ENCODE peak calls at places on chromosomes 7 and 10, in ten cellular contexts. J is WTC11, R is neural crest cell, C is A549, A is tibial artery, L is AG09309, H is lung, K is left ventricle myocardium inferior, V is IMR-90, S is choroid plexus epithelial cell. N is an unnamed sample.

GRCh38 chr7:25255603-25256320 is 27.5 kb upstream of the NPVF start:
- DNase-seq in J (no peak), L (no peak), C (no peak), H (no peak), V (no peak), S (no peak), K (no peak), R (no peak), A (no peak), N (no peak)

GRCh38 chr10:43343126-43343525 is 28.3 kb upstream of the FXYD4 start:
- DNase-seq in V (no peak), H (no peak), A (no peak), L (no peak), J (no peak), R (no peak), S (no peak), K (no peak), C (no peak), N (no peak)

GRCh38 chr10:108375691-108376090 is 1211.2 kb upstream of the SORCS1 start:
- DNase-seq in R (no peak), C (no peak), L (peak), A (no peak), J (no peak), K (no peak), V (no peak), S (no peak), H (no peak), N (no peak)

GRCh38 chr10:69645751-69646687 is 16.0 kb downstream of the FAM241B start:
- DNase-seq in J (no peak), A (peak), S (no peak), C (no peak), L (no peak), R (peak), H (no peak), K (no peak), V (no peak), N (no peak)

GRCh38 chr7:135717686-135718085 is 10.3 kb downstream of the SLC13A4 start:
- DNase-seq in C (no peak), K (no peak), L (no peak), A (no peak), R (no peak), S (no peak), J (no peak), H (no peak), V (no peak), N (no peak)

GRCh38 chr10:113103131-113103830 is 153.2 kb downstream of the TCF7L2 start:
- DNase-seq in V (peak), J (no peak), A (no peak), R (no peak), H (no peak), L (peak), K (no peak), S (peak), C (no peak), N (no peak)

GRCh38 chr10:103871006-103871405 is 15.6 kb upstream of the SH3PXD2A start:
- DNase-seq in H (no peak), C (no peak), L (no peak), R (no peak), J (no peak), S (no peak), K (no peak), A (no peak), V (no peak), N (no peak)

GRCh38 chr10:119207713-119208552 is 562 bp downstream of the GRK5 start:
- DNase-seq in L (no peak), V (peak), A (peak), S (peak), J (peak), K (peak), C (peak), H (peak), R (peak), N (no peak)

GRCh38 chr7:38382627-38383026 is 109.2 kb upstream of the TARP start:
- DNase-seq in R (no peak), L (peak), C (no peak), V (peak), J (no peak), K (no peak), S (peak), H (no peak), A (no peak), N (peak)

GRCh38 chr10:122120008-122120744 is 131.2 kb downstream of the TACC2 start:
- DNase-seq in S (peak), J (no peak), H (no peak), A (no peak), V (no peak), L (no peak), C (no peak), R (no peak), K (no peak), N (no peak)

GRCh38 chr10:29798876-29799690 is 164.3 kb upstream of the SVIL start:
- DNase-seq in C (no peak), R (no peak), A (no peak), K (no peak), L (no peak), H (no peak), J (no peak), V (no peak), S (no peak), N (no peak)

GRCh38 chr10:79336739-79337138 is 10.5 kb upstream of the PPIF start:
- DNase-seq in C (no peak), A (no peak), J (no peak), K (no peak), S (peak), R (no peak), L (no peak), H (no peak), V (no peak), N (no peak)

GRCh38 chr10:100715445-100716385 is 29.7 kb upstream of the PAX2 start:
- DNase-seq in H (no peak), J (peak), S (no peak), A (no peak), V (no peak), C (no peak), R (no peak), K (no peak), L (no peak), N (no peak)

GRCh38 chr7:135678612-135679575 is 16.6 kb downstream of the STMP1 start:
- DNase-seq in V (peak), R (no peak), K (no peak), S (peak), C (no peak), H (peak), A (peak), L (no peak), J (no peak), N (no peak)

GRCh38 chr7:24778543-24779282 is 21.4 kb upstream of the GSDME start:
- DNase-seq in K (peak), J (no peak), H (peak), S (peak), A (peak), L (peak), V (peak), C (no peak), R (no peak), N (peak)

GRCh38 chr7:110027385-110027784 is 1063.5 kb upstream of the LRRN3 start:
- DNase-seq in A (no peak), L (no peak), R (no peak), H (no peak), C (no peak), J (no peak), K (no peak), S (no peak), V (peak), N (no peak)

GRCh38 chr10:23384364-23384763 is 39.8 kb upstream of the C10orf67 start:
- DNase-seq in V (peak), A (no peak), R (no peak), C (no peak), J (no peak), L (peak), H (no peak), K (no peak), S (peak), N (peak)

GRCh38 chr7:16619979-16620408 is 25.6 kb downstream of the ANKMY2 start:
- DNase-seq in S (peak), V (peak), K (no peak), R (no peak), L (no peak), H (no peak), J (no peak), C (no peak), A (no peak), N (no peak)

GRCh38 chr10:5654218-5654755 is 12.1 kb downstream of the ASB13 start:
- DNase-seq in H (no peak), L (no peak), R (no peak), V (no peak), A (no peak), C (no peak), K (no peak), S (no peak), J (no peak), N (no peak)

GRCh38 chr10:49104323-49104722 is 11.0 kb downstream of the VSTM4 start:
- DNase-seq in A (no peak), C (no peak), H (peak), L (no peak), R (no peak), J (no peak), K (no peak), S (no peak), V (no peak), N (no peak)

DNA sequence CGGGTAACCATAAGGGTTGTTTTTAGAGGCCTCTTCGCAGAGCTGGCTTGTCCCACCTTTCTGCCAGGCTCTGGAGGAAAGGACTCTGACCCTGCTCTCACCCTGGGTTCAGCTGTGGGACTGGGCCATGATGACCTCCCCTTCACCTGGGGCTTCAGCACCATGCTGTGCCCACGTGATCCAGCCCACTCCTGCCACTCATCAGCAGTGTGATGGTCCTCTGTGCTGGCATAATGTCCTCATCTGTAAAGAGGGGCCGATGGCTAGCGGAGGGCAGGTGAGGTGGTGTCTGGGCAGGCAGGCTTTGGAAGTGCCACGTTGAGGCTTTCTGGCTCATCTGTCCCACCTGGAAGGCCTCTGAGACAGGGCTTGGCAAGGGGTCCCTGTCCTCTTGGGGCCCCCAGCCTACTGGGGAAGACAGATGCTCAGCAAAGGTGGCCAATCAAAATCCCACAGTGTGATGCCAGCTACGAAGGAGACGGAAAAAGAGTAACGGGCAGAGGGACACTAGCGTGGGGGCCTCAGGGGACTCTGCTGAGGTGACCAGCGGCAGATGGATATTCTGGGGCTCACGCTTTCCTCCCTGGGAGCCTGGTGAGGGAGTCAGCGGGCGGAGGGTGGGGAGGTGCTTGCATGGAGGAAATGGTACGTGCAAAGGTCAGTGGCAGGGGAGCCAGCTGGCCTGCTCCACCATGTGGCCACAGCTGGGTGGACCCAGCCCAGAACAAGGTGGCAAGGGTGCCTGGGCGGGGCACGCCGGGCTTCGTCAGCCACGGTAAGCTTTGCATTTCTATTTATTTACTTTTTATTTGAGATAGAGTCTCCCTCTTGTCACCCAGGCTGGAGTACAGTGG is 5.4 kb downstream of the LRWD1 start:
- DNase-seq in R (no peak), K (no peak), V (no peak), A (no peak), S (no peak), J (no peak), C (no peak), H (no peak), L (no peak), N (no peak)
- TF ChIP-seq CTCF in R (no peak), K (no peak), V (no peak), A (no peak), S (no peak), J (no peak), C (no peak), H (no peak), L (no peak), N (no peak)

GRCh38 chr7:144674550-144674949 is 161.3 kb downstream of the TPK1 start:
- DNase-seq in A (no peak), J (no peak), S (no peak), L (no peak), V (no peak), C (no peak), K (no peak), H (no peak), R (no peak), N (no peak)

GRCh38 chr7:144672869-144673268 is 163.0 kb downstream of the TPK1 start:
- DNase-seq in H (no peak), C (no peak), S (no peak), J (no peak), L (no peak), K (no peak), A (no peak), R (no peak), V (no peak), N (no peak)

GRCh38 chr7:144668503-144668902 is 167.3 kb downstream of the TPK1 start:
- DNase-seq in A (no peak), H (no peak), V (no peak), J (no peak), R (no peak), K (no peak), C (no peak), S (no peak), L (no peak), N (no peak)

GRCh38 chr7:144671429-144671828 is 164.4 kb downstream of the TPK1 start:
- DNase-seq in L (no peak), K (no peak), V (no peak), A (no peak), C (no peak), J (no peak), R (no peak), H (no peak), S (no peak), N (no peak)

DNA sequence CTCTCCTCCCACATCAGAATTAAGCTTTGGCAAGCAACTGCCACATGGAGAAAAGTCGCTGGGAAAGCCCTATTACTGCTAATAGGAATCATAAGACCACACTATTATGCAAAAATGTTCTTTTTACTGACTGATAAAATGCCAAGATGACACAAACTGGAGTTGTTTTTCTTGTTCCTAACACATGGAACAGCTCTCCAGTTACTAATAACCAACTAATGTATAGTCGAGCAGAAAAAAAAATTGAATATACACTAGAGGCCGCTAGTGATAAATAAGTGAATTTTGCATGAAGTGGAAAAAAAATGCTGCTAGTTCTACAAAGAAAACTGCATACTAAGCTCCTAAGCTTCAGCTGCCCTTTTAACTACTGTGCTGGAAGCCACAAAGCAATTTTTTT is 165.6 kb downstream of the TPK1 start:
- DNase-seq in L (no peak), K (no peak), H (no peak), A (peak), J (no peak), R (no peak), S (peak), C (no peak), V (no peak), N (no peak)
- TF ChIP-seq CTCF in L (no peak), K (peak), H (no peak), A (no peak), J (no peak), R (no peak), S (peak), C (peak), V (no peak), N (peak)

DNA sequence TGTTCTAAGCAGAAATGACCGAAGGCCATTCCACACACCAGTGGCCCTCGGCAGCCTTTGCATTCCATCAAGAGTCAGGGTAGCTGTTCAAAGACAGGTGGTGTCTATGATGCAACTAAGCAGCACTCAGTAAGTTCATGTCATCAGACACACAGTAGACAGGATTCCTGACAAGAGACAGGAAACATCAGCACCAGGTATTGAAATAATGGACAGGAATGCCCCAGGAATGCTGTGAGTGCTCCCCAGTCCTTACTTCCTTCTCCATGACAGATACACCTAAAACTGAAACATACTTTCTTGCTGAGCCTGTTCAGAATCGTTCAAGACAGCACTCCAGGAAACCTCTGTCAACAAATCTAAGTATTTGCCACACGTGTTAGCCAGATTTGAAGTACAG is 204.4 kb downstream of the TPST1 start:
- DNase-seq in J (no peak), V (no peak), H (no peak), R (no peak), K (no peak), L (no peak), S (peak), A (no peak), C (no peak), N (no peak)
- TF ChIP-seq CTCF in J (no peak), V (no peak), H (no peak), R (no peak), K (no peak), L (no peak), S (no peak), A (no peak), C (no peak), N (no peak)

GRCh38 chr7:70044525-70044924 is 446.2 kb downstream of the AUTS2 start:
- DNase-seq in S (no peak), H (no peak), J (no peak), V (no peak), R (no peak), K (no peak), C (no peak), L (no peak), A (no peak), N (no peak)

GRCh38 chr7:70043139-70043538 is 444.9 kb downstream of the AUTS2 start:
- DNase-seq in R (no peak), S (no peak), C (no peak), L (no peak), A (no peak), H (no peak), V (no peak), K (no peak), J (no peak), N (no peak)

GRCh38 chr7:70044064-70044463 is 445.8 kb downstream of the AUTS2 start:
- DNase-seq in V (no peak), L (no peak), S (no peak), J (peak), H (no peak), A (no peak), K (no peak), C (no peak), R (no peak), N (no peak)

GRCh38 chr7:70042533-70042932 is 444.3 kb downstream of the AUTS2 start:
- DNase-seq in C (no peak), A (no peak), V (no peak), J (no peak), H (no peak), S (peak), K (no peak), L (peak), R (no peak), N (no peak)

DNA sequence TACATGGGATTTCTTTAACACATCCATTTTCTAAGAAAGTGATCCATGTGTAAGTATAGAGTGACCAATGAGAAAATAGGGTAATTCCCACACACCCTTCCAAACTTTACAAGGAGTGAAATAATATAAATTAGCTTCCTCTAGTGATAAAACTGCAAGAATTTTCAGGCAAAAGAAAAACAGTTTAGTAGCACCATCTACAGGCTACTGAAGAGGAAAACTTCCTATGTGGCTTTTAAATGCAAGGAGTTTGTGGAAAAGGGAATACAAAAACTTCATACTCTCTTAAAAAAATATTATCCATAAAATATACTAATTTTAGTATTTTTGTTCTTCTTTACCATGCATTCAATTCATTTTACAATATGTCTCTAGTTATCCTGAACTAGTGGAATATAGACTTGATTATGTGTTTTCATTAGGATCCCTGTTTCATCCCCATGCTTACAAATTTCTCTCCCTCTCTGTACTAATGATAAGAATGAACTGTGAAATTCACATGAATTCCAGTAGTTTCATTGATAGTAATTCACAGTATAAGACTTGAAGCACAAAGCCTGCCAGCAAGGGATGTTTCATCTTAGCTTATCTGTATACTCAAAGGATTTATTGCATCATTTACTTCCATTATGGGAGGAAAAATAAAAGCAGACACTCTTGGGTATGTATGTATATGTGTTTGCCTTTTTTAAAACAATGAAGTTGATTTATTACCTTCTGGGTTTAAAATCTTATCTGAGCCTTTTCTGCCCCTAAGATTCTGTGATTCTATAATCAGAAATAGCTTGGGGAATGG is 442.9 kb downstream of the AUTS2 start:
- DNase-seq in C (peak), R (no peak), A (no peak), V (no peak), S (peak), H (no peak), L (no peak), K (no peak), J (no peak), N (no peak)
- TF ChIP-seq CTCF in C (peak), R (peak), A (peak), V (no peak), S (peak), H (no peak), L (peak), K (peak), J (no peak), N (peak)

GRCh38 chr7:92765725-92766124 is 70.6 kb downstream of the CDK6 start:
- DNase-seq in S (peak), C (peak), L (peak), H (no peak), K (no peak), A (no peak), J (no peak), V (peak), R (no peak), N (no peak)
- TF ChIP-seq CTCF in S (no peak), C (no peak), L (no peak), H (no peak), K (no peak), A (no peak), J (no peak), V (no peak), R (no peak), N (no peak)

DNA sequence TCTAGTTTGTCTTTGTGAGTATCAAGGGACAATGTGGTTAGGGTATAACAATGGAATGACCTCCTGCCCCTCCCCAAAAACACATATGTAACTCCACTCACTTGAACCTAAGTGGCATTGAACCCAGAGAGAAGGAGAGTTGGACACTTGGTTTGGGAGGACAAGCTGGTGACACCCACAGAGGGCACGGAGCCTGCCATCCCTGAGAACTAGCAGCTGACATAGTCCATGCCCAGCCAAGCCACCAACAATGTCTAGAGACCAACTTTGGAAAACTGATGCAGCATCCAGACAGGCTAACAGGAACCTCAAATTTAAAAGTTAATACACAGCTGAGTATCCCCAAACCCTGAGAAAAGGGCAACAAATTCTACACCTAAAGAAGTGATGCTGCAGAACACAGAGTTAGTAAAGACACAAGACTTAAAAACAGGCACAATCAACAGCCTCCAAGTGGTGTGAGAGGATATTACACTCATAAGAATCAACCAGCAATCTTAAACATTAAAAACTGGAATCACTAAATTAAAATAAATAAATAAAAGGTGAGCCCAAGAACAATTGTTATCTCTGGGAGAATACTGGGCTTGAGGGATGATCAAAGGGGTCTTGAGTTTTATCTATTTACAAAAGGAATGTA is 27.2 kb downstream of the NUDCD3 start:
- DNase-seq in C (peak), S (peak), V (no peak), H (no peak), K (no peak), A (no peak), R (no peak), L (no peak), J (no peak), N (no peak)
- TF ChIP-seq CTCF in C (peak), S (peak), V (peak), H (no peak), K (peak), A (no peak), R (peak), L (peak), J (no peak), N (peak)

N was measured in AG09319.